ENCODE peak calls at places on chromosomes 12 and 14, in four cellular contexts. F, J, M and H are unnamed samples.

GRCh38 chr12:153080-153746 is 60.7 kb downstream of the SLC6A12 start:
- DNase-seq in F (peak; percentile 59), J (peak; percentile 56), M (peak; percentile 56), H (peak; percentile 25)

GRCh38 chr14:97025722-97026121 is 228.5 kb downstream of the VRK1 start:
- DNase-seq in F (no peak), J (no peak), M (no peak), H (no peak)

GRCh38 chr12:2868986-2869385 is 8.0 kb downstream of the FOXM1 start:
- DNase-seq in F (no peak), J (no peak), M (no peak), H (no peak)

GRCh38 chr12:1517007-1517406 is 77.4 kb downstream of the FBXL14 start:
- DNase-seq in F (no peak), J (no peak), M (no peak), H (no peak)

GRCh38 chr14:103084021-103084919 is at the start of gene LBHD2:
- DNase-seq in F (no peak), J (no peak), M (no peak), H (no peak)

GRCh38 chr12:72273851-72274284 is 1.7 kb downstream of the TRHDE start:
- DNase-seq in F (peak; percentile 78), J (no peak), M (no peak), H (peak; percentile 62)

GRCh38 chr12:12172106-12172511 is 94.7 kb downstream of the LRP6 start:
- DNase-seq in F (peak; percentile 13), J (no peak), M (no peak), H (no peak)

GRCh38 chr12:45327823-45328383 is 112.0 kb downstream of the ANO6 start:
- DNase-seq in F (no peak), J (no peak), M (no peak), H (no peak)

GRCh38 chr12:124551268-124552144 is 15.9 kb downstream of the NCOR2 start:
- DNase-seq in F (peak; percentile 58), J (peak; percentile 71), M (no peak), H (no peak)

GRCh38 chr12:123122649-123123048 is 28.2 kb downstream of the PITPNM2 start:
- DNase-seq in F (no peak), J (no peak), M (no peak), H (no peak)

GRCh38 chr14:31080060-31080459 is 53.9 kb upstream of the STRN3 start:
- DNase-seq in F (no peak), J (no peak), M (no peak), H (no peak)

GRCh38 chr12:30624009-30624408 is 71.7 kb downstream of the IPO8 start:
- DNase-seq in F (no peak), J (no peak), M (no peak), H (no peak)

GRCh38 chr14:74620923-74621322 is 8.9 kb upstream of the LTBP2 start:
- DNase-seq in F (no peak), J (no peak), M (no peak), H (no peak)
- H3K4me1 ChIP-seq in F (peaks cover 44% of the 10 kb centered on the region), J (peaks cover 23% of the 10 kb centered on the region), M (peaks cover 53% of the 10 kb centered on the region), H (peaks cover 53% of the 10 kb centered on the region)

GRCh38 chr14:75399819-75400678 is 27.8 kb upstream of the JDP2 start:
- DNase-seq in F (peak; percentile 99), J (peak; percentile 89), M (no peak), H (no peak)
- H3K4me3 ChIP-seq in F (no peak overlapping the region), J (no peak overlapping the region), M (no peak overlapping the region), H (no peak overlapping the region)

GRCh38 chr12:119988440-119988787 is 622 bp upstream of the BICDL1 start:
- DNase-seq in F (no peak), J (no peak), M (no peak), H (no peak)
- H3K27ac ChIP-seq in F (peak overlapping the region; percentile 91), J (no peak overlapping the region), M (peak overlapping the region; percentile 61), H (no peak overlapping the region)

GRCh38 chr14:62081012-62081612 is 318.9 kb downstream of the SNAPC1 start:
- DNase-seq in F (no peak), J (no peak), M (no peak), H (no peak)

GRCh38 chr14:62087191-62087590 is 325.0 kb downstream of the SNAPC1 start:
- DNase-seq in F (no peak), J (no peak), M (no peak), H (no peak)

GRCh38 chr14:62081956-62082355 is 319.7 kb downstream of the SNAPC1 start:
- DNase-seq in F (no peak), J (no peak), M (no peak), H (no peak)

GRCh38 chr14:62082779-62083178 is 320.6 kb downstream of the SNAPC1 start:
- DNase-seq in F (no peak), J (no peak), M (no peak), H (no peak)

DNA sequence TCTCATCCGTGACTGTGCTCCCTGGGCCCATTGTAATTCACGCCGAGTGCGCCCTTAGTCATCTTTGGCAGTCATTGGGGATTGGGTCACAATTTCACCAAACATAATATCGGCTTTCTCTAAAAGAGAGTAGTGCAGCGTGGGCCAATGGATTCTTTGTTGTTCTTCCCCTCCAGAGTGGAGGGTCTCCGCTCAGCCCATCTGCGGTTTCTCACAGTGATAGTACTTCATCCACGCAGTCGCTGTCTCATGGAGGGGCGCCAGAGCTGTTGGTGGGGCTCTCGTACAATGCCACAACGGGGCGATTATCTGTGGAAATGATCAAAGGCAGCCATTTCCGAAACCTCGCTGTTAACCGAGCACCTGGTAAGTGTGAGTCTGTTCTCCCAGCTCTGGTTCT is 321.8 kb downstream of the SNAPC1 start:
- DNase-seq in F (no peak), J (no peak), M (no peak), H (no peak)
- H3K4me1 ChIP-seq in F (no peaks in the 10 kb centered on the region), J (no peaks in the 10 kb centered on the region), M (no peaks in the 10 kb centered on the region), H (no peaks in the 10 kb centered on the region)

GRCh38 chr14:101669629-101670028 is 91.9 kb upstream of the PPP2R5C start:
- DNase-seq in F (no peak), J (no peak), M (no peak), H (no peak)
- H3K4me3 ChIP-seq in F (no peak overlapping the region), J (no peak overlapping the region), M (no peak overlapping the region), H (no peak overlapping the region)

GRCh38 chr12:51864701-51865469 is 16.4 kb upstream of the FIGNL2 start:
- DNase-seq in F (no peak), J (no peak), M (no peak), H (no peak)

GRCh38 chr12:51866762-51867161 is 18.2 kb upstream of the FIGNL2 start:
- DNase-seq in F (no peak), J (no peak), M (no peak), H (no peak)

GRCh38 chr12:51865470-51865745 is 16.9 kb upstream of the FIGNL2 start:
- DNase-seq in F (no peak), J (no peak), M (no peak), H (no peak)

GRCh38 chr12:51865757-51866270 is 17.3 kb upstream of the FIGNL2 start:
- DNase-seq in F (no peak), J (no peak), M (no peak), H (no peak)

GRCh38 chr12:51866324-51866723 is 17.8 kb upstream of the FIGNL2 start:
- DNase-seq in F (no peak), J (no peak), M (no peak), H (no peak)
- H3K27ac ChIP-seq in F (no peak overlapping the region), J (no peak overlapping the region), M (no peak overlapping the region), H (no peak overlapping the region)

GRCh38 chr12:46604684-46605083 is 221.1 kb downstream of the SLC38A4 start:
- DNase-seq in F (no peak), J (no peak), M (no peak), H (no peak)
- H3K4me1 ChIP-seq in F (peaks cover 11% of the 10 kb centered on the region), J (no peaks in the 10 kb centered on the region), M (peaks cover 8% of the 10 kb centered on the region), H (peaks cover 13% of the 10 kb centered on the region)

DNA sequence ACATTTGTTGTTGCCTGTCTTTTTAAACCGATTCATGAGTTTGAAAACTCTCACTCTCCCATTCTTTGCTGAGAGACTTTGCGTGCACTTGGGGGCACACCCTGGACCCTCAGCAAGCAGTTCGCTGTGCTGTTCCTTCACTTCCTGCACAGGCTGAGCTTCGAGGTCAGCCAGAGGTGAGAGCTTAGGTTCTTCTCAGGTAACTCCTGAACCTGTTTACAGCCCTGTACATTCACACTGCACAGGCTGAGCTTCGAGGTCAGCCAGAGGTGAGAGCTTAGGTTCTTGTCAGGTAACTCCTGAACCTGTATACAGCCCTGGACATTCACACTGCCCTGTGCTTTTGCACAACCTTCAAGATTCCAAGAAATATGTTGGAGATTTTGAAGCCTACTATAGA is 9.8 kb upstream of the CLECL1 start:
- DNase-seq in F (peak; percentile 12), J (no peak), M (no peak), H (no peak)
- H3K4me3 ChIP-seq in F (no peak overlapping the region), J (no peak overlapping the region), M (no peak overlapping the region), H (no peak overlapping the region)